ENCODE peak calls at places on chromosome 11, in ten cellular contexts. R, D, X, P, K, M, Y, V, U and Q are unnamed samples.

GRCh38 chr11:99638073-99638553 is 617.4 kb downstream of the CNTN5 start:
- DNase-seq in V (no peak), K (no peak), U (no peak), X (no peak), P (no peak), M (no peak), R (no peak), Y (no peak), D (no peak), Q (no peak)

GRCh38 chr11:96136623-96137313 is 206.2 kb downstream of the MAML2 start:
- DNase-seq in D (no peak), K (no peak), Y (no peak), V (no peak), U (no peak), X (no peak), R (no peak), P (no peak), M (no peak), Q (no peak)

GRCh38 chr11:77267910-77268309 is 33.6 kb downstream of the GDPD4 start:
- DNase-seq in V (no peak), M (no peak), D (no peak), X (no peak), R (no peak), P (no peak), Y (peak; percentile 74), U (no peak), K (no peak), Q (no peak)

GRCh38 chr11:35619754-35620640 is 1.7 kb downstream of the FJX1 start:
- DNase-seq in K (no peak), D (peak; percentile 52), R (peak; percentile 29), V (no peak), X (peak; percentile 89), Y (peak; percentile 29), M (peak; percentile 15), P (no peak), U (peak; percentile 33), Q (peak; percentile 70)

GRCh38 chr11:70573701-70574151 is 175.4 kb downstream of the CTTN start:
- DNase-seq in V (no peak), R (no peak), Y (no peak), D (no peak), U (peak; percentile 18), M (no peak), K (no peak), X (no peak), P (peak; percentile 60), Q (no peak)

GRCh38 chr11:71063129-71063528 is 189.2 kb downstream of the SHANK2 start:
- DNase-seq in V (no peak), U (no peak), D (no peak), X (no peak), P (no peak), Y (no peak), R (no peak), M (no peak), K (no peak), Q (no peak)

GRCh38 chr11:121418625-121419114 is 33.4 kb upstream of the SORL1 start:
- DNase-seq in R (no peak), U (no peak), M (peak; percentile 67), X (no peak), V (no peak), D (peak; percentile 42), Y (no peak), P (no peak), K (peak; percentile 68), Q (no peak)

GRCh38 chr11:97574976-97575665 is 1185.3 kb downstream of the JRKL start:
- DNase-seq in P (no peak), U (no peak), V (no peak), K (no peak), M (no peak), D (no peak), X (no peak), Y (no peak), R (no peak), Q (no peak)

GRCh38 chr11:126172596-126173038 is 38.8 kb downstream of the RPUSD4 start:
- DNase-seq in R (no peak), U (no peak), X (no peak), K (no peak), P (no peak), D (no peak), V (no peak), Y (no peak), M (no peak), Q (no peak)

GRCh38 chr11:126176853-126177470 is 34.5 kb downstream of the RPUSD4 start:
- DNase-seq in M (no peak), P (no peak), Y (no peak), R (no peak), D (no peak), U (no peak), K (no peak), X (no peak), V (no peak), Q (no peak)

GRCh38 chr11:126173257-126173656 is 38.2 kb downstream of the RPUSD4 start:
- DNase-seq in V (no peak), P (no peak), Y (no peak), K (no peak), M (no peak), X (no peak), D (no peak), R (no peak), U (no peak), Q (no peak)

GRCh38 chr11:126174816-126175215 is 36.6 kb downstream of the RPUSD4 start:
- DNase-seq in P (no peak), D (no peak), M (no peak), V (no peak), Y (no peak), R (no peak), K (no peak), U (no peak), X (no peak), Q (no peak)

GRCh38 chr11:126175261-126175885 is 36.1 kb downstream of the RPUSD4 start:
- DNase-seq in R (no peak), M (no peak), Y (peak; percentile 35), D (peak; percentile 35), K (no peak), P (no peak), X (no peak), U (no peak), V (no peak), Q (no peak)
- TF ChIP-seq CTCF in R (no peak), M (no peak), Y (no peak), D (no peak), K (no peak), P (no peak), X (no peak), U (no peak), V (no peak), Q (no peak)

DNA sequence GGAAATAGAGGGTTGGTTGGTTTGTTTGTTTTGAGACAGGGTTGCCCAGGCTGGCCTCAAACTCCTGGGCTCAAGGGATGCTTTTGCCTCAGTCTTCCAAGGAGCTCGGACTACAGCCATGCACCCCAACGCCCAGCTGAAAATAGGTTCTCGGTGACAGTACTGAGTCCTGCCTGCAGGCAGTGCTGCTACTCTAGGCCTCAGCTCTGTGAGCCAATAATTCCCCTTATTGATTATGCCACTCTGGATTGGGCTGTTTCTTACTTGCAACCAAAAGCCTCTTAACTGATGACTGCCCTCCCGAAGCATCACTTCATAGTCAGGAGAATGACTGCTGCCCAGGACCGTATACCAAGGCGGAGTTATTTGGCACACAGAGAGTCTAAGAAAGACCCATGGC is 1.2 kb upstream of the C11orf16 start:
- DNase-seq in M (no peak), K (peak; percentile 8), D (no peak), V (no peak), U (no peak), X (peak; percentile 57), Y (no peak), P (no peak), R (no peak), Q (peak; percentile 18)
- TF ChIP-seq CTCF in M (no peak), K (no peak), D (no peak), V (no peak), U (no peak), X (peak; percentile 55), Y (no peak), P (no peak), R (no peak), Q (no peak)

GRCh38 chr11:28228196-28228595 is 120.0 kb downstream of the METTL15 start:
- DNase-seq in M (no peak), V (no peak), Y (peak; percentile 31), K (no peak), X (no peak), P (no peak), D (no peak), R (no peak), U (no peak), Q (no peak)

GRCh38 chr11:28223577-28223976 is 115.4 kb downstream of the METTL15 start:
- DNase-seq in V (no peak), X (no peak), D (no peak), P (no peak), K (no peak), Y (no peak), M (no peak), U (no peak), R (no peak), Q (no peak)

GRCh38 chr11:28227460-28227859 is 119.3 kb downstream of the METTL15 start:
- DNase-seq in P (no peak), X (no peak), D (no peak), R (no peak), K (no peak), Y (no peak), U (no peak), V (no peak), M (no peak), Q (no peak)

GRCh38 chr11:28223994-28224393 is 115.8 kb downstream of the METTL15 start:
- DNase-seq in X (no peak), R (no peak), P (no peak), K (no peak), U (no peak), Y (no peak), D (no peak), V (no peak), M (no peak), Q (no peak)
- TF ChIP-seq CTCF in X (no peak), R (no peak), P (no peak), K (no peak), U (no peak), Y (no peak), D (no peak), V (no peak), M (no peak), Q (no peak)

GRCh38 chr11:1308745-1309497 is 511 bp downstream of the TOLLIP start:
- DNase-seq in V (no peak), X (peak; percentile 27), R (no peak), Y (no peak), K (no peak), U (no peak), D (no peak), P (peak; percentile 72), M (no peak), Q (no peak)

GRCh38 chr11:1307998-1308744 is 1.3 kb downstream of the TOLLIP start:
- DNase-seq in X (no peak), K (no peak), P (no peak), V (no peak), M (peak; percentile 74), R (no peak), Y (peak; percentile 28), D (no peak), U (peak; percentile 36), Q (no peak)

GRCh38 chr11:1310315-1310687 is 869 bp upstream of the TOLLIP start:
- DNase-seq in V (no peak), Y (no peak), U (no peak), D (no peak), X (no peak), P (no peak), K (no peak), R (no peak), M (no peak), Q (no peak)

GRCh38 chr11:1310772-1311468 is 1.5 kb upstream of the TOLLIP start:
- DNase-seq in K (no peak), X (no peak), P (no peak), M (no peak), R (peak; percentile 59), U (peak; percentile 45), Y (no peak), D (no peak), V (no peak), Q (no peak)

GRCh38 chr11:1309498-1310314 is at the start of gene TOLLIP:
- DNase-seq in K (peak; percentile 97), Y (peak; percentile 77), R (peak; percentile 100), V (peak; percentile 71), X (peak; percentile 95), D (peak; percentile 97), P (peak; percentile 98), M (peak; percentile 95), U (peak; percentile 99), Q (peak; percentile 98)
- TF ChIP-seq CTCF in K (peak; percentile 49), Y (peak; percentile 27), R (peak; percentile 17), V (peak; percentile 27), X (no peak), D (no peak), P (peak; percentile 30), M (peak; percentile 27), U (no peak), Q (no peak)